ENCODE peak calls at places on chromosomes 2 and 18, in seven cellular contexts. E is right cardiac atrium, K is left cardiac atrium, R is lung, N is M059J, C is MG63, L is Panc1. Y is an unnamed sample.

GRCh38 chr2:145277922-145278321 is 758.0 kb upstream of the ZEB2 start:
- DNase-seq in E (no peak), K (no peak), R (no peak), N (peak), C (no peak), L (no peak), Y (no peak)

GRCh38 chr18:76988015-76988826 is 144.4 kb downstream of the MBP start:
- DNase-seq in E (peak), K (no peak), R (no peak), N (no peak), C (no peak), L (no peak), Y (no peak)

GRCh38 chr18:21196426-21196825 is 45.6 kb upstream of the GREB1L start:
- DNase-seq in E (no peak), K (no peak), R (no peak), N (peak), C (no peak), L (no peak), Y (no peak)

GRCh38 chr2:85615413-85615728 is 615 bp upstream of the USP39 start:
- DNase-seq in E (peak), K (no peak), R (no peak), N (no peak), C (no peak), L (no peak), Y (no peak)

GRCh38 chr2:118969025-118969733 is 27.2 kb downstream of the MARCO start:
- DNase-seq in E (no peak), K (no peak), R (no peak), N (no peak), C (no peak), L (no peak), Y (no peak)

GRCh38 chr2:118274841-118275510 is 186.7 kb downstream of the INSIG2 start:
- DNase-seq in E (no peak), K (no peak), R (no peak), N (peak), C (no peak), L (no peak), Y (no peak)

GRCh38 chr2:157806426-157806825 is 69.7 kb downstream of the ACVR1 start:
- DNase-seq in E (no peak), K (no peak), R (no peak), N (no peak), C (no peak), L (no peak), Y (no peak)

GRCh38 chr2:69709290-69709689 is 32.6 kb upstream of the ANXA4 start:
- DNase-seq in E (no peak), K (no peak), R (no peak), N (no peak), C (no peak), L (no peak), Y (no peak)

GRCh38 chr18:3449702-3450357 is at the start of gene TGIF1:
- DNase-seq in E (peak), K (peak), R (peak), N (peak), C (peak), L (no peak), Y (no peak)

GRCh38 chr2:8488001-8488738 is 193.7 kb upstream of the ID2 start:
- DNase-seq in E (no peak), K (no peak), R (no peak), N (no peak), C (no peak), L (no peak), Y (peak)

GRCh38 chr2:222064286-222064685 is 234.5 kb downstream of the PAX3 start:
- DNase-seq in E (no peak), K (no peak), R (no peak), N (no peak), C (no peak), L (no peak), Y (no peak)

GRCh38 chr2:136306801-136307200 is 188.9 kb upstream of the CXCR4 start:
- DNase-seq in E (no peak), K (no peak), R (no peak), N (no peak), C (no peak), L (no peak), Y (no peak)

GRCh38 chr2:43139996-43140621 is 86.3 kb downstream of the ZFP36L2 start:
- DNase-seq in E (peak), K (peak), R (no peak), N (no peak), C (no peak), L (no peak), Y (no peak)

GRCh38 chr2:3192281-3192818 is 185.3 kb downstream of the EIPR1 start:
- DNase-seq in E (no peak), K (no peak), R (no peak), N (no peak), C (no peak), L (no peak), Y (no peak)

GRCh38 chr18:59142274-59142673 is 2.6 kb downstream of the SEC11C start:
- DNase-seq in E (no peak), K (no peak), R (no peak), N (no peak), C (no peak), L (no peak), Y (no peak)

GRCh38 chr2:200471324-200471848 is 38.5 kb downstream of the KCTD18 start:
- DNase-seq in E (no peak), K (no peak), R (no peak), N (peak), C (peak), L (no peak), Y (peak)

GRCh38 chr2:237214963-237215362 is 129.3 kb downstream of the COPS8 start:
- DNase-seq in E (no peak), K (no peak), R (no peak), N (no peak), C (no peak), L (no peak), Y (no peak)

GRCh38 chr18:32919799-32920198 is 147.0 kb upstream of the KLHL14 start:
- DNase-seq in E (no peak), K (no peak), R (no peak), N (peak), C (no peak), L (no peak), Y (no peak)

GRCh38 chr18:47215554-47216138 is 35.8 kb downstream of the SKOR2 start:
- DNase-seq in E (no peak), K (no peak), R (peak), N (peak), C (no peak), L (no peak), Y (no peak)

GRCh38 chr2:25632396-25632795 is 41.0 kb downstream of the DTNB start:
- DNase-seq in E (no peak), K (no peak), R (no peak), N (no peak), C (no peak), L (no peak), Y (no peak)

GRCh38 chr18:6251084-6251483 is 163.6 kb downstream of the L3MBTL4 start:
- DNase-seq in E (no peak), K (no peak), R (no peak), N (no peak), C (no peak), L (no peak), Y (no peak)

GRCh38 chr2:74238879-74239278 is 40.5 kb downstream of the MTHFD2 start:
- DNase-seq in E (no peak), K (no peak), R (no peak), N (peak), C (peak), L (no peak), Y (no peak)

GRCh38 chr2:1656326-1656960 is 87.9 kb downstream of the PXDN start:
- DNase-seq in E (peak), K (peak), R (no peak), N (peak), C (no peak), L (no peak), Y (no peak)

GRCh38 chr2:28000287-28000686 is 109.8 kb downstream of the BABAM2 start:
- DNase-seq in E (no peak), K (no peak), R (no peak), N (no peak), C (no peak), L (no peak), Y (no peak)

GRCh38 chr18:45014047-45014501 is 333.4 kb downstream of the SETBP1 start:
- DNase-seq in E (no peak), K (peak), R (no peak), N (peak), C (peak), L (no peak), Y (no peak)

GRCh38 chr2:210445116-210445707 is 31.3 kb downstream of the LANCL1 start:
- DNase-seq in E (no peak), K (no peak), R (no peak), N (peak), C (no peak), L (no peak), Y (no peak)

GRCh38 chr2:215729985-215730620 is 283.2 kb downstream of the MREG start:
- DNase-seq in E (no peak), K (no peak), R (no peak), N (peak), C (no peak), L (no peak), Y (no peak)

GRCh38 chr2:88855620-88856408 is 164.3 kb downstream of the RPIA start:
- DNase-seq in E (no peak), K (no peak), R (no peak), N (no peak), C (no peak), L (no peak), Y (no peak)

GRCh38 chr18:61738042-61738441 is 154.8 kb downstream of the RNF152 start:
- DNase-seq in E (no peak), K (no peak), R (no peak), N (no peak), C (no peak), L (no peak), Y (no peak)

GRCh38 chr18:57801379-57802165 is 1.5 kb downstream of the ATP8B1 start:
- DNase-seq in E (peak), K (peak), R (no peak), N (peak), C (no peak), L (no peak), Y (no peak)

GRCh38 chr2:108323619-108324018 is 34.9 kb downstream of the SULT1C2 start:
- DNase-seq in E (no peak), K (no peak), R (no peak), N (peak), C (peak), L (no peak), Y (no peak)

GRCh38 chr2:62596061-62596658 is 90.2 kb upstream of the TMEM17 start:
- DNase-seq in E (peak), K (no peak), R (no peak), N (peak), C (peak), L (no peak), Y (no peak)

GRCh38 chr2:222701709-222702108 is 30.3 kb downstream of the MOGAT1 start:
- DNase-seq in E (no peak), K (no peak), R (no peak), N (no peak), C (no peak), L (no peak), Y (no peak)

GRCh38 chr2:22497789-22498188 is 887.2 kb upstream of the KLHL29 start:
- DNase-seq in E (no peak), K (no peak), R (no peak), N (no peak), C (no peak), L (no peak), Y (no peak)

GRCh38 chr2:35973132-35973736 is 382.3 kb upstream of the CRIM1 start:
- DNase-seq in E (no peak), K (no peak), R (no peak), N (peak), C (no peak), L (no peak), Y (no peak)